ENCODE peak calls at places on chromosomes 16 and 17, in nine cellular contexts. One of them, this sample, is unnamed.

GRCh38 chr16:87410530-87410929 is 18.4 kb downstream of the MAP1LC3B start:
- DNase-seq in heart right ventricle: no peak
- DNase-seq in fibroblast of pulmonary artery: no peak
- DNase-seq in activated B cell treated with CpG ODN at 0.5 μM for 24 hours: no peak
- DNase-seq in HFFc6: no peak
- DNase-seq in CD4-positive, alpha-beta T cell: no peak
- DNase-seq in sigmoid colon: peak
- DNase-seq in PC-3: no peak
- DNase-seq in AG09319: no peak
- DNase-seq in this sample: no peak

GRCh38 chr16:15949210-15950166 is at the start of gene ABCC1:
- DNase-seq in heart right ventricle: peak
- DNase-seq in fibroblast of pulmonary artery: no peak
- DNase-seq in activated B cell treated with CpG ODN at 0.5 μM for 24 hours: peak
- DNase-seq in HFFc6: no peak
- DNase-seq in CD4-positive, alpha-beta T cell: peak
- DNase-seq in sigmoid colon: no peak
- DNase-seq in PC-3: peak
- DNase-seq in AG09319: no peak
- DNase-seq in this sample: no peak

GRCh38 chr17:53571342-53571741 is 251.4 kb upstream of the KIF2B start:
- DNase-seq in heart right ventricle: no peak
- DNase-seq in fibroblast of pulmonary artery: peak
- DNase-seq in activated B cell treated with CpG ODN at 0.5 μM for 24 hours: no peak
- DNase-seq in HFFc6: no peak
- DNase-seq in CD4-positive, alpha-beta T cell: no peak
- DNase-seq in sigmoid colon: no peak
- DNase-seq in PC-3: no peak
- DNase-seq in AG09319: no peak
- DNase-seq in this sample: no peak

GRCh38 chr17:49830605-49831004 is 17.3 kb downstream of the TAC4 start:
- DNase-seq in heart right ventricle: no peak
- DNase-seq in fibroblast of pulmonary artery: peak
- DNase-seq in activated B cell treated with CpG ODN at 0.5 μM for 24 hours: no peak
- DNase-seq in HFFc6: no peak
- DNase-seq in CD4-positive, alpha-beta T cell: no peak
- DNase-seq in sigmoid colon: no peak
- DNase-seq in PC-3: peak
- DNase-seq in AG09319: no peak
- DNase-seq in this sample: no peak

GRCh38 chr16:46789075-46789474 is 40.9 kb upstream of the MYLK3 start:
- DNase-seq in heart right ventricle: no peak
- DNase-seq in fibroblast of pulmonary artery: no peak
- DNase-seq in activated B cell treated with CpG ODN at 0.5 μM for 24 hours: no peak
- DNase-seq in HFFc6: no peak
- DNase-seq in CD4-positive, alpha-beta T cell: no peak
- DNase-seq in sigmoid colon: no peak
- DNase-seq in PC-3: no peak
- DNase-seq in AG09319: no peak
- DNase-seq in this sample: no peak

GRCh38 chr16:87725596-87726235 is 40.1 kb downstream of the KLHDC4 start:
- DNase-seq in heart right ventricle: no peak
- DNase-seq in fibroblast of pulmonary artery: peak
- DNase-seq in activated B cell treated with CpG ODN at 0.5 μM for 24 hours: no peak
- DNase-seq in HFFc6: no peak
- DNase-seq in CD4-positive, alpha-beta T cell: no peak
- DNase-seq in sigmoid colon: no peak
- DNase-seq in PC-3: no peak
- DNase-seq in AG09319: no peak
- DNase-seq in this sample: no peak

GRCh38 chr16:85863384-85863774 is 35.6 kb upstream of the IRF8 start:
- DNase-seq in heart right ventricle: no peak
- DNase-seq in fibroblast of pulmonary artery: peak
- DNase-seq in activated B cell treated with CpG ODN at 0.5 μM for 24 hours: no peak
- DNase-seq in HFFc6: peak
- DNase-seq in CD4-positive, alpha-beta T cell: no peak
- DNase-seq in sigmoid colon: no peak
- DNase-seq in PC-3: no peak
- DNase-seq in AG09319: no peak
- DNase-seq in this sample: no peak

GRCh38 chr17:34990921-34991365 is 10.6 kb downstream of the LIG3 start:
- DNase-seq in heart right ventricle: no peak
- DNase-seq in fibroblast of pulmonary artery: peak
- DNase-seq in activated B cell treated with CpG ODN at 0.5 μM for 24 hours: no peak
- DNase-seq in HFFc6: no peak
- DNase-seq in CD4-positive, alpha-beta T cell: no peak
- DNase-seq in sigmoid colon: no peak
- DNase-seq in PC-3: no peak
- DNase-seq in AG09319: peak
- DNase-seq in this sample: no peak

GRCh38 chr16:79672524-79672923 is 72.0 kb upstream of the MAF start:
- DNase-seq in heart right ventricle: no peak
- DNase-seq in fibroblast of pulmonary artery: no peak
- DNase-seq in activated B cell treated with CpG ODN at 0.5 μM for 24 hours: no peak
- DNase-seq in HFFc6: no peak
- DNase-seq in CD4-positive, alpha-beta T cell: no peak
- DNase-seq in sigmoid colon: no peak
- DNase-seq in PC-3: no peak
- DNase-seq in AG09319: no peak
- DNase-seq in this sample: no peak

GRCh38 chr16:3788711-3789374 is 71.5 kb upstream of the TRAP1 start:
- DNase-seq in heart right ventricle: no peak
- DNase-seq in fibroblast of pulmonary artery: no peak
- DNase-seq in activated B cell treated with CpG ODN at 0.5 μM for 24 hours: no peak
- DNase-seq in HFFc6: no peak
- DNase-seq in CD4-positive, alpha-beta T cell: no peak
- DNase-seq in sigmoid colon: no peak
- DNase-seq in PC-3: no peak
- DNase-seq in AG09319: no peak
- DNase-seq in this sample: no peak

GRCh38 chr16:82655315-82655714 is 28.5 kb downstream of the CDH13 start:
- DNase-seq in heart right ventricle: peak
- DNase-seq in fibroblast of pulmonary artery: peak
- DNase-seq in activated B cell treated with CpG ODN at 0.5 μM for 24 hours: no peak
- DNase-seq in HFFc6: peak
- DNase-seq in CD4-positive, alpha-beta T cell: peak
- DNase-seq in sigmoid colon: peak
- DNase-seq in PC-3: no peak
- DNase-seq in AG09319: no peak
- DNase-seq in this sample: no peak

GRCh38 chr17:63434951-63435571 is 11.0 kb downstream of the CYB561 start:
- DNase-seq in heart right ventricle: peak
- DNase-seq in fibroblast of pulmonary artery: peak
- DNase-seq in activated B cell treated with CpG ODN at 0.5 μM for 24 hours: no peak
- DNase-seq in HFFc6: peak
- DNase-seq in CD4-positive, alpha-beta T cell: peak
- DNase-seq in sigmoid colon: peak
- DNase-seq in PC-3: peak
- DNase-seq in AG09319: no peak
- DNase-seq in this sample: peak

GRCh38 chr16:75733305-75734141 is 7.2 kb upstream of the CPHXL start:
- DNase-seq in heart right ventricle: no peak
- DNase-seq in fibroblast of pulmonary artery: peak
- DNase-seq in activated B cell treated with CpG ODN at 0.5 μM for 24 hours: no peak
- DNase-seq in HFFc6: peak
- DNase-seq in CD4-positive, alpha-beta T cell: no peak
- DNase-seq in sigmoid colon: no peak
- DNase-seq in PC-3: peak
- DNase-seq in AG09319: peak
- DNase-seq in this sample: no peak

GRCh38 chr17:51000835-51001638 is 119.6 kb downstream of the SPAG9 start:
- DNase-seq in heart right ventricle: peak
- DNase-seq in fibroblast of pulmonary artery: peak
- DNase-seq in activated B cell treated with CpG ODN at 0.5 μM for 24 hours: no peak
- DNase-seq in HFFc6: peak
- DNase-seq in CD4-positive, alpha-beta T cell: no peak
- DNase-seq in sigmoid colon: no peak
- DNase-seq in PC-3: peak
- DNase-seq in AG09319: peak
- DNase-seq in this sample: no peak

GRCh38 chr17:39939588-39940419 is 12.3 kb downstream of the LRRC3C start:
- DNase-seq in heart right ventricle: peak
- DNase-seq in fibroblast of pulmonary artery: peak
- DNase-seq in activated B cell treated with CpG ODN at 0.5 μM for 24 hours: no peak
- DNase-seq in HFFc6: peak
- DNase-seq in CD4-positive, alpha-beta T cell: no peak
- DNase-seq in sigmoid colon: no peak
- DNase-seq in PC-3: peak
- DNase-seq in AG09319: no peak
- DNase-seq in this sample: no peak
- TF ChIP-seq CTCF in heart right ventricle: peak
- TF ChIP-seq CTCF in fibroblast of pulmonary artery: peak
- TF ChIP-seq CTCF in activated B cell treated with CpG ODN at 0.5 μM for 24 hours: no peak
- TF ChIP-seq CTCF in HFFc6: peak
- TF ChIP-seq CTCF in CD4-positive, alpha-beta T cell: no peak
- TF ChIP-seq CTCF in sigmoid colon: no peak
- TF ChIP-seq CTCF in PC-3: peak
- TF ChIP-seq CTCF in AG09319: peak
- TF ChIP-seq CTCF in this sample: peak

DNA sequence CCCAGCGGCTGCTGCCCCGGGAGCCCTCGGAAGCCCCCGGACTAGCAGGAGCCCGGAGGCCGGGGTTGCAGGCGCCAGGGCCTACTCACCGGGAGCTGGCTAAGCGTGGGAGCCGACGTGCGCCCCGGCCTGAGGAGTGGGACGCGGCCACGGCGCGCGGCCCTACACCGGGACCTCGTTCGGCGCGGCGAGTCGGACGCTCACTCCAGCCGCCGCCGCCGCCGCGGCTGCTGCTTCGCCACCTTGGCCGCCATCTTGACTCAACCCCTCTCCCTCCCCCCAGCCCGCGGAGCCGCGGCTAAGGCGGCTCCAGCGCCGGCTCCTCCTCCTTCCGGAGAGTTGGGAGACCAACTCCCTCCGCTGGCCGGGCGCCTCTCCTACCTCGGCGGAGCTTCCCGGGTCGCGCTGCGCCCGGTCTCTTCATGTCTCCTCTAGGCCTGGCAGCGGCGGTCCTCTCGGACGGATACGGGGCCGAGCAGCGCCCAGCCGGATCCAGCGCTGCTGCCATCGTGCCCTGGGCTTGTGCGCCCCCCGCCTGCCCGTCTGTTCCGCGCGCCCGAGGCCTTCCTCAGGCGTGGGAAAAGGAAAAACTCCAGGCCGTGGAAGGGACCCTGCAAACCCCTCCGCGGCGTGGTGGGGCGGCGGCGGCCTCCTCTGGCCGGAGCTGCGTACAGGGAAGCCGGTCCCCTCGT is at the start of gene NCOR1:
- DNase-seq in heart right ventricle: peak
- DNase-seq in fibroblast of pulmonary artery: peak
- DNase-seq in activated B cell treated with CpG ODN at 0.5 μM for 24 hours: peak
- DNase-seq in HFFc6: peak
- DNase-seq in CD4-positive, alpha-beta T cell: peak
- DNase-seq in sigmoid colon: peak
- DNase-seq in PC-3: peak
- DNase-seq in AG09319: peak
- DNase-seq in this sample: peak
- TF ChIP-seq CTCF in heart right ventricle: peak
- TF ChIP-seq CTCF in fibroblast of pulmonary artery: peak
- TF ChIP-seq CTCF in activated B cell treated with CpG ODN at 0.5 μM for 24 hours: no peak
- TF ChIP-seq CTCF in HFFc6: peak
- TF ChIP-seq CTCF in CD4-positive, alpha-beta T cell: no peak
- TF ChIP-seq CTCF in sigmoid colon: peak
- TF ChIP-seq CTCF in PC-3: peak
- TF ChIP-seq CTCF in AG09319: peak
- TF ChIP-seq CTCF in this sample: peak

GRCh38 chr17:75265614-75266314 is 4.1 kb downstream of the MRPS7 start:
- DNase-seq in heart right ventricle: no peak
- DNase-seq in fibroblast of pulmonary artery: no peak
- DNase-seq in activated B cell treated with CpG ODN at 0.5 μM for 24 hours: no peak
- DNase-seq in HFFc6: no peak
- DNase-seq in CD4-positive, alpha-beta T cell: no peak
- DNase-seq in sigmoid colon: no peak
- DNase-seq in PC-3: no peak
- DNase-seq in AG09319: no peak
- DNase-seq in this sample: peak

GRCh38 chr17:75262112-75262606 is 480 bp downstream of the MRPS7 start:
- DNase-seq in heart right ventricle: no peak
- DNase-seq in fibroblast of pulmonary artery: no peak
- DNase-seq in activated B cell treated with CpG ODN at 0.5 μM for 24 hours: no peak
- DNase-seq in HFFc6: no peak
- DNase-seq in CD4-positive, alpha-beta T cell: peak
- DNase-seq in sigmoid colon: no peak
- DNase-seq in PC-3: peak
- DNase-seq in AG09319: no peak
- DNase-seq in this sample: no peak

GRCh38 chr17:75261336-75262111 is at the start of the genes GGA3 and MRPS7:
- DNase-seq in heart right ventricle: peak
- DNase-seq in fibroblast of pulmonary artery: peak
- DNase-seq in activated B cell treated with CpG ODN at 0.5 μM for 24 hours: peak
- DNase-seq in HFFc6: peak
- DNase-seq in CD4-positive, alpha-beta T cell: peak
- DNase-seq in sigmoid colon: peak
- DNase-seq in PC-3: peak
- DNase-seq in AG09319: peak
- DNase-seq in this sample: peak

GRCh38 chr17:75263051-75263450 is 1.4 kb downstream of the MRPS7 start:
- DNase-seq in heart right ventricle: no peak
- DNase-seq in fibroblast of pulmonary artery: no peak
- DNase-seq in activated B cell treated with CpG ODN at 0.5 μM for 24 hours: no peak
- DNase-seq in HFFc6: no peak
- DNase-seq in CD4-positive, alpha-beta T cell: no peak
- DNase-seq in sigmoid colon: no peak
- DNase-seq in PC-3: no peak
- DNase-seq in AG09319: no peak
- DNase-seq in this sample: no peak

DNA sequence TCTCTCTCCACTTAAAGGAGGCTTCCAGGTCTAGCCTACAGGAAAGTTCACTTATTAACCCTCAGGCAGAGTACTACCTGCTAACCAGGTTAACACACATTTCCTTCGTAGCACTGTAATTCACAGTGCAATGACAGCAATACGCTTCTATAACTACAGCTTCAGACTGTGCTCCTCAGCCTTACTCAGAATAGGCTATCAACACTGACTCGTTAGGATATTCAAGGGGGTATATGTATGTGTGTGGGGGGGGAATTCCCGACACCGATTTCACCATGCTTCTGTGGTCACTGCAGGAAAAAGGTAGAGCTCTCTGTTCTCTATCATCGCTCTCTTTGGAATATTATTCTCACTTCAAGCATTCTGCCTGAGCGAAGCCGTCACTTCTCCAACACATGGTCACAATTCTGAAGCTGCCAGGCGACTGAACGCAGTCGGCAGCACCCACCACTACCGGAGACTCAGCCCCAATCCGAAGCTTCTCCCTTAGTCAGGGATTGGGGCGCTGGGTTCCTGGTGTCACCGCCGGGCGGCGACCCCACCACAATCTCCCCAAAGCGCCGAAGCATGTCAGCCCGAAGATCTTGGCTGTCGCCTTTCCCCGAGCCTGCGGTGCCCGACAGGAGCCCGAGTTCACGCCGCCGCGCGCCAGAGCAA is 599 bp downstream of the GGA3 start:
- DNase-seq in heart right ventricle: no peak
- DNase-seq in fibroblast of pulmonary artery: no peak
- DNase-seq in activated B cell treated with CpG ODN at 0.5 μM for 24 hours: no peak
- DNase-seq in HFFc6: no peak
- DNase-seq in CD4-positive, alpha-beta T cell: no peak
- DNase-seq in sigmoid colon: no peak
- DNase-seq in PC-3: peak
- DNase-seq in AG09319: no peak
- DNase-seq in this sample: no peak
- TF ChIP-seq CTCF in heart right ventricle: no peak
- TF ChIP-seq CTCF in fibroblast of pulmonary artery: no peak
- TF ChIP-seq CTCF in activated B cell treated with CpG ODN at 0.5 μM for 24 hours: no peak
- TF ChIP-seq CTCF in HFFc6: peak
- TF ChIP-seq CTCF in CD4-positive, alpha-beta T cell: no peak
- TF ChIP-seq CTCF in sigmoid colon: no peak
- TF ChIP-seq CTCF in PC-3: peak
- TF ChIP-seq CTCF in AG09319: no peak
- TF ChIP-seq CTCF in this sample: no peak

GRCh38 chr17:32189343-32189742 is 47.0 kb downstream of the RHOT1 start:
- DNase-seq in heart right ventricle: no peak
- DNase-seq in fibroblast of pulmonary artery: no peak
- DNase-seq in activated B cell treated with CpG ODN at 0.5 μM for 24 hours: no peak
- DNase-seq in HFFc6: no peak
- DNase-seq in CD4-positive, alpha-beta T cell: no peak
- DNase-seq in sigmoid colon: no peak
- DNase-seq in PC-3: no peak
- DNase-seq in AG09319: no peak
- DNase-seq in this sample: no peak
- TF ChIP-seq CTCF in heart right ventricle: no peak
- TF ChIP-seq CTCF in fibroblast of pulmonary artery: no peak
- TF ChIP-seq CTCF in activated B cell treated with CpG ODN at 0.5 μM for 24 hours: no peak
- TF ChIP-seq CTCF in HFFc6: no peak
- TF ChIP-seq CTCF in CD4-positive, alpha-beta T cell: no peak
- TF ChIP-seq CTCF in sigmoid colon: no peak
- TF ChIP-seq CTCF in PC-3: no peak
- TF ChIP-seq CTCF in AG09319: no peak
- TF ChIP-seq CTCF in this sample: no peak

This sample was measured in CD14-positive monocyte.